ENCODE peak calls at places on chromosomes 11 and 22, in eight cellular contexts. B is IMR-90, Z is K562, E is MM.1S, J is PC-3, X is GM23248, M is PC-9, K is hepatocyte. V is an unnamed sample. For H3K9me3, the result is how much of the 10 kb centered on the place peaks cover.

GRCh38 chr11:35272391-35272821 is 133.4 kb downstream of the CD44 start:
- DNase-seq in B (no peak), Z (no peak), E (peak), J (no peak), X (no peak), M (no peak), K (no peak), V (no peak)

GRCh38 chr11:56910785-56911184 is 77.9 kb upstream of the OR5AK2 start:
- DNase-seq in B (no peak), Z (no peak), E (no peak), J (peak), X (peak), M (no peak), K (peak), V (no peak)

GRCh38 chr11:5887172-5887571 is 5.8 kb upstream of the OR52E5 start:
- DNase-seq in B (no peak), Z (no peak), E (no peak), J (no peak), X (no peak), M (no peak), K (no peak), V (no peak)

GRCh38 chr11:133477263-133477625 is 55.1 kb downstream of the OPCML start:
- DNase-seq in B (no peak), Z (no peak), E (no peak), J (no peak), X (no peak), M (no peak), K (no peak), V (no peak)

GRCh38 chr11:68066742-68067141 is 27.9 kb downstream of the TCIRG1 start:
- DNase-seq in B (no peak), Z (no peak), E (no peak), J (no peak), X (no peak), M (no peak), K (no peak), V (no peak)

GRCh38 chr22:17319541-17319940 is 49.7 kb upstream of the CECR2 start:
- DNase-seq in B (no peak), Z (no peak), E (no peak), J (no peak), X (no peak), M (no peak), K (no peak), V (no peak)

GRCh38 chr11:10770626-10771254 is 19.7 kb downstream of the CTR9 start:
- DNase-seq in B (peak), Z (peak), E (peak), J (peak), X (peak), M (peak), K (peak), V (no peak)

GRCh38 chr22:50060441-50061140 is 2.5 kb upstream of the TTLL8 start:
- DNase-seq in B (no peak), Z (no peak), E (no peak), J (no peak), X (no peak), M (peak), K (no peak), V (no peak)

GRCh38 chr11:95067828-95068244 is 1.1 kb downstream of the SRSF8 start:
- DNase-seq in B (no peak), Z (no peak), E (no peak), J (no peak), X (no peak), M (no peak), K (no peak), V (no peak)

GRCh38 chr22:24380220-24381218 is 46.9 kb upstream of the ADORA2A start:
- DNase-seq in B (no peak), Z (no peak), E (no peak), J (no peak), X (no peak), M (no peak), K (no peak), V (no peak)

GRCh38 chr22:36383110-36383581 is 4.6 kb downstream of the MYH9 start:
- DNase-seq in B (peak), Z (no peak), E (peak), J (peak), X (peak), M (peak), K (no peak), V (no peak)

GRCh38 chr11:36699271-36699670 is 101.2 kb upstream of the RAG2 start:
- DNase-seq in B (no peak), Z (no peak), E (no peak), J (no peak), X (no peak), M (no peak), K (no peak), V (no peak)

GRCh38 chr11:6705905-6706535 is 22.9 kb upstream of the MRPL17 start:
- DNase-seq in B (peak), Z (peak), E (peak), J (peak), X (peak), M (peak), K (peak), V (no peak)

GRCh38 chr11:11857769-11858168 is 16.0 kb downstream of the USP47 start:
- DNase-seq in B (no peak), Z (no peak), E (no peak), J (no peak), X (no peak), M (no peak), K (no peak), V (no peak)

GRCh38 chr22:47850644-47851151 is 1088.2 kb downstream of the TBC1D22A start:
- DNase-seq in B (no peak), Z (no peak), E (no peak), J (peak), X (no peak), M (peak), K (peak), V (no peak)

GRCh38 chr11:96162816-96163499 is 180.0 kb downstream of the MAML2 start:
- DNase-seq in B (peak), Z (no peak), E (no peak), J (peak), X (peak), M (no peak), K (peak), V (no peak)

GRCh38 chr11:64305075-64305690 is at the start of gene ESRRA:
- DNase-seq in B (peak), Z (peak), E (peak), J (peak), X (peak), M (peak), K (peak), V (peak)

GRCh38 chr22:17264321-17265052 is 45.3 kb upstream of the ADA2 start:
- DNase-seq in B (peak), Z (no peak), E (no peak), J (no peak), X (peak), M (no peak), K (peak), V (no peak)

GRCh38 chr11:2527621-2528291 is 82.9 kb downstream of the KCNQ1 start:
- DNase-seq in B (no peak), Z (no peak), E (no peak), J (no peak), X (no peak), M (no peak), K (no peak), V (no peak)

GRCh38 chr11:46134540-46134939 is 13.3 kb upstream of the PHF21A start:
- DNase-seq in B (no peak), Z (no peak), E (no peak), J (no peak), X (no peak), M (no peak), K (no peak), V (no peak)

GRCh38 chr11:64441127-64441526 is 82.2 kb downstream of the RPS6KA4 start:
- DNase-seq in B (no peak), Z (no peak), E (no peak), J (no peak), X (no peak), M (no peak), K (no peak), V (no peak)

GRCh38 chr11:88178211-88178610 is 3.0 kb upstream of the RAB38 start:
- DNase-seq in B (peak), Z (no peak), E (no peak), J (no peak), X (peak), M (no peak), K (no peak), V (no peak)

GRCh38 chr22:19430890-19431541 is 517 bp downstream of the HIRA start:
- DNase-seq in B (peak), Z (no peak), E (peak), J (peak), X (peak), M (peak), K (peak), V (no peak)

GRCh38 chr11:79547256-79547655 is 106.4 kb upstream of the TENM4 start:
- DNase-seq in B (no peak), Z (no peak), E (no peak), J (no peak), X (no peak), M (no peak), K (no peak), V (no peak)

GRCh38 chr11:19460718-19461405 is 220.1 kb upstream of the E2F8 start:
- DNase-seq in B (peak), Z (no peak), E (no peak), J (no peak), X (peak), M (no peak), K (no peak), V (no peak)

GRCh38 chr11:6926208-6927029 is at the start of gene ZNF215:
- DNase-seq in B (peak), Z (peak), E (peak), J (peak), X (peak), M (peak), K (peak), V (peak)

GRCh38 chr11:69173326-69173725 is 17.6 kb downstream of the SMIM38 start:
- DNase-seq in B (no peak), Z (no peak), E (no peak), J (no peak), X (no peak), M (no peak), K (no peak), V (no peak)

GRCh38 chr22:40585205-40585778 is 51.2 kb downstream of the MRTFA start:
- DNase-seq in B (no peak), Z (no peak), E (no peak), J (no peak), X (no peak), M (no peak), K (no peak), V (no peak)

GRCh38 chr11:77170107-77170506 is 42.1 kb downstream of the MYO7A start:
- DNase-seq in B (no peak), Z (no peak), E (no peak), J (no peak), X (no peak), M (peak), K (no peak), V (no peak)
- H2AFZ ChIP-seq in B (no peak), Z (no peak), E (no peak), J (no peak), X (no peak), M (no peak), K (no peak), V (no peak)

GRCh38 chr11:117998664-117999353 is 12.6 kb downstream of the IL10RA start:
- DNase-seq in B (no peak), Z (no peak), E (no peak), J (no peak), X (no peak), M (no peak), K (no peak), V (no peak)
- H3K4me2 ChIP-seq in B (no peak), Z (no peak), E (no peak), J (no peak), X (no peak), M (no peak), K (no peak), V (no peak)

GRCh38 chr11:134611537-134611936 is 199.5 kb upstream of the B3GAT1 start:
- DNase-seq in B (no peak), Z (no peak), E (no peak), J (no peak), X (no peak), M (no peak), K (no peak), V (no peak)
- H3K9me3 ChIP-seq in B (half or more), Z (under half), E (under half), J (under half), X (under half), M (under half), K (under half), V (under half)

DNA sequence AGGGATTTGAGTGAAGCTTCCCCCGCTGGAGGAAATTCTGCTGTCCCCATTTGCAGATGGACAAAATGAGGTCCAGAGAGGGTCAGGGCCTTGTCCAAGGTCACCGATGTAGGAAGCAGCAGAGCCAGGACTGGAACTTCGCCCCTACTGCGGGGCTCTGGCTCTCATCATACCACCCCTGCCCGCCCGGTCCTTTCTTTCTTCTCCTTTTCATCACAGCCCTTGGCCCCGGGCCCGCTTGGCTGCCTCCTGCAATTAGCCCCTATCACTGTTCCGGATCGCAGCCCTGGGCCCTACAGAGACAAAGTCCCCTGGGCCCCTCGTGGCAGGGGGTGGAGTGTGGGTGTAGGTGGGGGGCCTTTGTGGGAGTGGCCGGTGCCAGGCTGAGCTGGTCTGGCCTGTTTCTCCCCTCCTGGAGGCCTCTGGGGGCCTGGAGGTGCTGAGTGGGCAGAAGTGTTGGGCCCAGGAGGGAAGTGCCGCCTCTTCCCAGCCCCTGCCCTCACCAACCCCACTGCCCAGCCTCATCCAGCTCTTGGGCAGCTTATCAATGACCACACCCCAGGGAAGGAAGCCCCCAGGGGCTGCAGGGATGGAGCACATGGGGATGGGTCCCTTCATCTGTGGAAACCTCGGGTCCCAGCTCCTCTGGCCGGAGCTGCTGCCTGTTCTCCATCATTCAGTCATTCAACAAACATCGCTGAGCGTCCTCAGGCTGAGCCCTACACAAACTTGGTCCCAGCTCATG is 3.4 kb downstream of the EMID1 start:
- DNase-seq in B (no peak), Z (no peak), E (no peak), J (no peak), X (no peak), M (no peak), K (no peak), V (no peak)
- H2AFZ ChIP-seq in B (no peak), Z (no peak), E (no peak), J (no peak), X (no peak), M (no peak), K (no peak), V (no peak)

DNA sequence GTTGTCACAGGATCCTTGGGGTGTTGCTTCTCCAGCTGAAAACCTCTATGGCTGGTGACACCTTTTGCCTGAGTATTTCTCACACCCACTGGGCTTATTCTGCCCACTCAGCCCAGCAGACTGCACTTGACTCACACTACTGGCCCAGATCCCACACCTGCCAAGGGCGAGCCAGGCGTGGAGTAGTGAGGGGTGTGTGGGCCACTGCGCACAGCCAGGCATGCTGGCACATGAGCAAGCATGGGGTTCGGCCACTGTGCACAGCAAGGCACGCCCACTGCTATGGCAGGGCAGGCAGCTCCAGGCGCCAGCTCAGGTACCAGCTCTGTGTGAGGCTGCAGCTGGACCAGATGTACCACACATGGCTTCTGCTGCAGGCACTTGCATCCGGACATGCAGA is 116.5 kb upstream of the MTNR1B start:
- DNase-seq in B (no peak), Z (no peak), E (no peak), J (no peak), X (peak), M (peak), K (no peak), V (peak)
- H3K4me2 ChIP-seq in B (no peak), Z (no peak), E (no peak), J (no peak), X (no peak), M (no peak), K (no peak), V (peak)

DNA sequence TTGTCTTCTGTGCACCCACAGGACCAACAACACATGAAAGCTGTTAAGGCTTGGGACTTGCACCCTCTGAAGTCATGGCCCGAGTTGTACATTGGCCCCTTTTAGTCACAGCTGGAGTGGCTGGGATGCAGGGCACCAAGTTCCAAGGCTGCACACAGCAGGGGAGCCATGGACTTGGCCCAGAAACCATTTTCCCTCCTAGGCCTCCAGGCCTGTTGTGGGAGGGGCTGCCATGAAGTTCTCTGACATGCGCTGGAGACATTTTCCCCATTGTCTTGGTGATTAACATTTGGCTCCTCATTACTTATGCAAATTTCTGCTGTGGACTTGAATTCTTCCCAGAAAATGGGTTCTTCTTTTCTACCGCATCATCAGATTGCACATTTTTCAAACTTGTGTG is 48.8 kb upstream of the GLYAT start:
- DNase-seq in B (no peak), Z (no peak), E (no peak), J (no peak), X (no peak), M (no peak), K (no peak), V (no peak)
- H3K9me3 ChIP-seq in B (under half), Z (under half), E (under half), J (under half), X (under half), M (under half), K (under half), V (under half)

DNA sequence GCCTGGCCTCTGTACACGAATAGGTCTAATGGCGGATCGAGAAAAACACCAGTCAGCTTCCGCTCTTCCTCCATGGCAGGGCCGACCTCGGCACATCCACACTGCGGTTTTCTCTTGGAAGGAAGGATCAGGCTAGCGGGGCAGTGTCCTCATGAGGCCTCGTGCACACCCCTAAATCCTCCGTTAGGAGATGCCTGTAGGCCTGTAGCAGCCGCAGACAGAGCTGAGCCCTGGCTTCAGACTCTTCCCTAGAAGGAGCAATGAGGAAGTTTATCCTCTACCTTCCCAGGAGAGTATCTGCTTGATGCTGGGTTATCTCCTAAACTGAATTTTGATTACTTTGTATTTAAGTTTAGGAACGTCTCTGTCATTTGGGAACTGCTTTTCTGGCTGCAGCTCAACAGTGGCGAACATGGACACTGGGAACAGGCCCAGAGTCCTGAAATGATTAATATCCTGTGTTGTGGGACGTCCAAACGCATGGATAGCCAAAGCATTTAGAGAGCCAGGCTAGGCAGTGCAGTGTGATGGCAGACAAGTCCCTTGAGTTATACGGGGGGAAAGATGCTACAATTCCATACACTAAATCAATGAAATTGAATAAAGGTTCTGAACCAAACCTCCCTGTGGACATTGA is 16.5 kb upstream of the BMAL1 start:
- DNase-seq in B (peak), Z (no peak), E (no peak), J (peak), X (peak), M (no peak), K (no peak), V (no peak)
- H2AFZ ChIP-seq in B (peak), Z (no peak), E (no peak), J (no peak), X (peak), M (no peak), K (no peak), V (peak)

V was measured in keratinocyte.